ENCODE peak calls at places on chromosomes 4 and X, in ten cellular contexts. G, O, A, I, F, D, J, Q, Y and U are unnamed samples.

GRCh38 chr4:105186701-105187158 is 40.1 kb downstream of the TET2 start:
- DNase-seq in G (no peak), O (no peak), A (no peak), I (no peak), F (no peak), D (no peak), J (no peak), Q (no peak), Y (no peak), U (no peak)

GRCh38 chrX:81174286-81174685 is 27.4 kb downstream of the HMGN5 start:
- DNase-seq in G (no peak), O (no peak), A (peak), I (no peak), F (no peak), D (no peak), J (no peak), Q (peak), Y (no peak), U (peak)

GRCh38 chr4:7371122-7371941 is 63.4 kb downstream of the PSAPL1 start:
- DNase-seq in G (no peak), O (no peak), A (no peak), I (no peak), F (no peak), D (no peak), J (no peak), Q (no peak), Y (no peak), U (peak)

GRCh38 chr4:121096629-121097028 is 24.3 kb upstream of the NDNF start:
- DNase-seq in G (peak), O (no peak), A (peak), I (no peak), F (no peak), D (no peak), J (no peak), Q (peak), Y (no peak), U (peak)

GRCh38 chr4:76354517-76355473 is 48.3 kb downstream of the STBD1 start:
- DNase-seq in G (no peak), O (no peak), A (no peak), I (no peak), F (no peak), D (peak), J (peak), Q (no peak), Y (no peak), U (no peak)

GRCh38 chrX:20067709-20068315 is 48.9 kb downstream of the MAP7D2 start:
- DNase-seq in G (peak), O (peak), A (peak), I (peak), F (no peak), D (no peak), J (no peak), Q (peak), Y (peak), U (peak)

GRCh38 chr4:165016971-165017370 is 14.8 kb upstream of the TRIM60 start:
- DNase-seq in G (no peak), O (no peak), A (peak), I (no peak), F (no peak), D (no peak), J (no peak), Q (peak), Y (no peak), U (peak)

GRCh38 chr4:1198070-1198844 is 25.9 kb upstream of the SPON2 start:
- DNase-seq in G (no peak), O (peak), A (peak), I (no peak), F (no peak), D (no peak), J (no peak), Q (no peak), Y (no peak), U (no peak)

GRCh38 chrX:148600581-148600980 is 100.2 kb downstream of the AFF2 start:
- DNase-seq in G (no peak), O (no peak), A (no peak), I (no peak), F (no peak), D (no peak), J (no peak), Q (no peak), Y (no peak), U (no peak)

GRCh38 chr4:176583278-176583677 is 209.4 kb downstream of the VEGFC start:
- DNase-seq in G (no peak), O (no peak), A (no peak), I (no peak), F (no peak), D (no peak), J (no peak), Q (no peak), Y (no peak), U (no peak)

GRCh38 chrX:150163181-150163930 is 199.8 kb upstream of the MAMLD1 start:
- DNase-seq in G (no peak), O (no peak), A (no peak), I (no peak), F (no peak), D (no peak), J (no peak), Q (no peak), Y (no peak), U (no peak)

GRCh38 chr4:75432683-75433082 is 81.5 kb downstream of the RCHY1 start:
- DNase-seq in G (no peak), O (no peak), A (peak), I (no peak), F (no peak), D (no peak), J (no peak), Q (no peak), Y (peak), U (peak)

GRCh38 chr4:41360911-41361830 is 104.4 kb downstream of the UCHL1 start:
- DNase-seq in G (no peak), O (no peak), A (peak), I (peak), F (peak), D (no peak), J (no peak), Q (peak), Y (peak), U (peak)

GRCh38 chr4:40629401-40630334 is at the start of gene RBM47:
- DNase-seq in G (peak), O (no peak), A (peak), I (peak), F (peak), D (peak), J (peak), Q (peak), Y (peak), U (peak)

GRCh38 chr4:144658908-144659307 is 13.0 kb downstream of the HHIP start:
- DNase-seq in G (no peak), O (no peak), A (no peak), I (no peak), F (no peak), D (no peak), J (no peak), Q (no peak), Y (no peak), U (no peak)

GRCh38 chr4:79852305-79852730 is 220.7 kb downstream of the ANTXR2 start:
- DNase-seq in G (no peak), O (no peak), A (peak), I (peak), F (no peak), D (no peak), J (no peak), Q (peak), Y (no peak), U (peak)

GRCh38 chr4:27088491-27088890 is 227.8 kb downstream of the STIM2 start:
- DNase-seq in G (no peak), O (no peak), A (peak), I (no peak), F (no peak), D (no peak), J (no peak), Q (no peak), Y (peak), U (no peak)

GRCh38 chrX:39739585-39739984 is 358.2 kb downstream of the BCOR start:
- DNase-seq in G (no peak), O (no peak), A (no peak), I (no peak), F (no peak), D (no peak), J (no peak), Q (no peak), Y (no peak), U (no peak)